ENCODE peak calls at places on chromosomes 16 and 17, in four cellular contexts. S is nephron progenitor cell, T is ELF-1, X is NAMALWA. Z is an unnamed sample.

GRCh38 chr16:66511615-66512500 is 38.1 kb downstream of the TK2 start:
- DNase-seq in S (no peak), T (peak), X (no peak), Z (peak)

GRCh38 chr17:79970576-79971068 is 65.0 kb downstream of the TBC1D16 start:
- DNase-seq in S (no peak), T (peak), X (peak), Z (no peak)

GRCh38 chr16:4016648-4017047 is 99.6 kb downstream of the ADCY9 start:
- DNase-seq in S (no peak), T (no peak), X (no peak), Z (no peak)

GRCh38 chr16:25198021-25198420 is 18.7 kb upstream of the AQP8 start:
- DNase-seq in S (no peak), T (no peak), X (no peak), Z (no peak)

GRCh38 chr17:64387545-64388171 is 3.0 kb downstream of the PECAM1 start:
- DNase-seq in S (no peak), T (peak), X (no peak), Z (no peak)

GRCh38 chr16:11948819-11949218 is 7.0 kb upstream of the NPIPB2 start:
- DNase-seq in S (no peak), T (no peak), X (no peak), Z (no peak)

GRCh38 chr17:1193300-1193699 is 13.5 kb upstream of the ABR start:
- DNase-seq in S (no peak), T (no peak), X (no peak), Z (no peak)

GRCh38 chr16:57601801-57602478 is 26.5 kb upstream of the ADGRG1 start:
- DNase-seq in S (no peak), T (no peak), X (no peak), Z (no peak)

GRCh38 chr17:38444151-38444550 is 15.9 kb downstream of the ARHGAP23 start:
- DNase-seq in S (peak), T (peak), X (peak), Z (no peak)

GRCh38 chr16:30018731-30019158 is 4.3 kb upstream of the C16orf92 start:
- DNase-seq in S (no peak), T (no peak), X (no peak), Z (no peak)

GRCh38 chr17:74935048-74935447 is 650 bp upstream of the OTOP3 start:
- DNase-seq in S (no peak), T (no peak), X (no peak), Z (no peak)

Z was measured in GM04504.